ENCODE peak calls at places on chromosomes 16 and 17, in eight cellular contexts. One of them, this sample, is unnamed.

GRCh38 chr16:74315059-74315458 is 18.4 kb downstream of the PSMD7 start:
- DNase-seq in esophagus muscularis mucosa: no peak
- DNase-seq in type B pancreatic cell: no peak
- DNase-seq in PC-9: no peak
- DNase-seq in fibroblast of pulmonary artery: no peak
- DNase-seq in IMR-90: no peak
- DNase-seq in GM13977: no peak
- DNase-seq in fibroblast of villous mesenchyme: no peak
- DNase-seq in this sample: no peak

GRCh38 chr16:14608604-14609003 is 21.5 kb downstream of the PARN start:
- DNase-seq in esophagus muscularis mucosa: no peak
- DNase-seq in type B pancreatic cell: no peak
- DNase-seq in PC-9: no peak
- DNase-seq in fibroblast of pulmonary artery: no peak
- DNase-seq in IMR-90: no peak
- DNase-seq in GM13977: no peak
- DNase-seq in fibroblast of villous mesenchyme: no peak
- DNase-seq in this sample: no peak

GRCh38 chr17:79587945-79588344 is 22.9 kb downstream of the RBFOX3 start:
- DNase-seq in esophagus muscularis mucosa: no peak
- DNase-seq in type B pancreatic cell: no peak
- DNase-seq in PC-9: no peak
- DNase-seq in fibroblast of pulmonary artery: no peak
- DNase-seq in IMR-90: no peak
- DNase-seq in GM13977: no peak
- DNase-seq in fibroblast of villous mesenchyme: no peak
- DNase-seq in this sample: no peak

GRCh38 chr16:81729451-81729850 is 49.6 kb upstream of the PLCG2 start:
- DNase-seq in esophagus muscularis mucosa: no peak
- DNase-seq in type B pancreatic cell: no peak
- DNase-seq in PC-9: no peak
- DNase-seq in fibroblast of pulmonary artery: no peak
- DNase-seq in IMR-90: no peak
- DNase-seq in GM13977: no peak
- DNase-seq in fibroblast of villous mesenchyme: no peak
- DNase-seq in this sample: no peak

GRCh38 chr17:57586099-57586702 is 158.9 kb downstream of the CCDC182 start:
- DNase-seq in esophagus muscularis mucosa: no peak
- DNase-seq in type B pancreatic cell: no peak
- DNase-seq in PC-9: no peak
- DNase-seq in fibroblast of pulmonary artery: no peak
- DNase-seq in IMR-90: no peak
- DNase-seq in GM13977: no peak
- DNase-seq in fibroblast of villous mesenchyme: no peak
- DNase-seq in this sample: no peak

GRCh38 chr17:78416791-78417530 is 38.5 kb downstream of the PGS1 start:
- DNase-seq in esophagus muscularis mucosa: no peak
- DNase-seq in type B pancreatic cell: no peak
- DNase-seq in PC-9: no peak
- DNase-seq in fibroblast of pulmonary artery: peak
- DNase-seq in IMR-90: no peak
- DNase-seq in GM13977: no peak
- DNase-seq in fibroblast of villous mesenchyme: peak
- DNase-seq in this sample: no peak

GRCh38 chr17:1995321-1996242 is 29.6 kb downstream of the RTN4RL1 start:
- DNase-seq in esophagus muscularis mucosa: no peak
- DNase-seq in type B pancreatic cell: no peak
- DNase-seq in PC-9: no peak
- DNase-seq in fibroblast of pulmonary artery: no peak
- DNase-seq in IMR-90: no peak
- DNase-seq in GM13977: no peak
- DNase-seq in fibroblast of villous mesenchyme: no peak
- DNase-seq in this sample: no peak

GRCh38 chr17:81434079-81434478 is 38.8 kb downstream of the BAHCC1 start:
- DNase-seq in esophagus muscularis mucosa: no peak
- DNase-seq in type B pancreatic cell: no peak
- DNase-seq in PC-9: no peak
- DNase-seq in fibroblast of pulmonary artery: no peak
- DNase-seq in IMR-90: no peak
- DNase-seq in GM13977: no peak
- DNase-seq in fibroblast of villous mesenchyme: peak
- DNase-seq in this sample: no peak

GRCh38 chr17:30380106-30380420 is 1.3 kb downstream of the CPD start:
- DNase-seq in esophagus muscularis mucosa: no peak
- DNase-seq in type B pancreatic cell: no peak
- DNase-seq in PC-9: no peak
- DNase-seq in fibroblast of pulmonary artery: peak
- DNase-seq in IMR-90: peak
- DNase-seq in GM13977: peak
- DNase-seq in fibroblast of villous mesenchyme: peak
- DNase-seq in this sample: no peak

GRCh38 chr16:72921620-72922019 is 126.3 kb downstream of the ZFHX3 start:
- DNase-seq in esophagus muscularis mucosa: no peak
- DNase-seq in type B pancreatic cell: no peak
- DNase-seq in PC-9: no peak
- DNase-seq in fibroblast of pulmonary artery: peak
- DNase-seq in IMR-90: peak
- DNase-seq in GM13977: no peak
- DNase-seq in fibroblast of villous mesenchyme: peak
- DNase-seq in this sample: no peak

GRCh38 chr16:88936008-88936912 is 40.7 kb downstream of the CBFA2T3 start:
- DNase-seq in esophagus muscularis mucosa: no peak
- DNase-seq in type B pancreatic cell: no peak
- DNase-seq in PC-9: peak
- DNase-seq in fibroblast of pulmonary artery: no peak
- DNase-seq in IMR-90: no peak
- DNase-seq in GM13977: no peak
- DNase-seq in fibroblast of villous mesenchyme: peak
- DNase-seq in this sample: no peak

GRCh38 chr16:84478172-84478948 is 26.1 kb downstream of the MEAK7 start:
- DNase-seq in esophagus muscularis mucosa: no peak
- DNase-seq in type B pancreatic cell: peak
- DNase-seq in PC-9: no peak
- DNase-seq in fibroblast of pulmonary artery: peak
- DNase-seq in IMR-90: peak
- DNase-seq in GM13977: no peak
- DNase-seq in fibroblast of villous mesenchyme: peak
- DNase-seq in this sample: peak

GRCh38 chr16:23148513-23149266 is 562 bp downstream of the USP31 start:
- DNase-seq in esophagus muscularis mucosa: no peak
- DNase-seq in type B pancreatic cell: peak
- DNase-seq in PC-9: no peak
- DNase-seq in fibroblast of pulmonary artery: peak
- DNase-seq in IMR-90: peak
- DNase-seq in GM13977: peak
- DNase-seq in fibroblast of villous mesenchyme: peak
- DNase-seq in this sample: no peak

GRCh38 chr17:6525111-6525510 is 31.2 kb downstream of the PITPNM3 start:
- DNase-seq in esophagus muscularis mucosa: no peak
- DNase-seq in type B pancreatic cell: no peak
- DNase-seq in PC-9: no peak
- DNase-seq in fibroblast of pulmonary artery: no peak
- DNase-seq in IMR-90: no peak
- DNase-seq in GM13977: no peak
- DNase-seq in fibroblast of villous mesenchyme: no peak
- DNase-seq in this sample: no peak

GRCh38 chr16:53833145-53833544 is 129.2 kb downstream of the FTO start:
- DNase-seq in esophagus muscularis mucosa: no peak
- DNase-seq in type B pancreatic cell: no peak
- DNase-seq in PC-9: no peak
- DNase-seq in fibroblast of pulmonary artery: no peak
- DNase-seq in IMR-90: no peak
- DNase-seq in GM13977: no peak
- DNase-seq in fibroblast of villous mesenchyme: no peak
- DNase-seq in this sample: peak

GRCh38 chr16:54080524-54081008 is 206.0 kb downstream of the IRX3 start:
- DNase-seq in esophagus muscularis mucosa: no peak
- DNase-seq in type B pancreatic cell: no peak
- DNase-seq in PC-9: peak
- DNase-seq in fibroblast of pulmonary artery: peak
- DNase-seq in IMR-90: peak
- DNase-seq in GM13977: no peak
- DNase-seq in fibroblast of villous mesenchyme: peak
- DNase-seq in this sample: peak

GRCh38 chr16:924063-924462 is 46.7 kb downstream of the LMF1 start:
- DNase-seq in esophagus muscularis mucosa: no peak
- DNase-seq in type B pancreatic cell: no peak
- DNase-seq in PC-9: no peak
- DNase-seq in fibroblast of pulmonary artery: no peak
- DNase-seq in IMR-90: no peak
- DNase-seq in GM13977: no peak
- DNase-seq in fibroblast of villous mesenchyme: peak
- DNase-seq in this sample: no peak

GRCh38 chr16:14186007-14186953 is 115.2 kb downstream of the MRTFB start:
- DNase-seq in esophagus muscularis mucosa: no peak
- DNase-seq in type B pancreatic cell: no peak
- DNase-seq in PC-9: no peak
- DNase-seq in fibroblast of pulmonary artery: peak
- DNase-seq in IMR-90: peak
- DNase-seq in GM13977: no peak
- DNase-seq in fibroblast of villous mesenchyme: peak
- DNase-seq in this sample: peak

GRCh38 chr17:51119415-51120356 is 982 bp downstream of the SPAG9 start:
- DNase-seq in esophagus muscularis mucosa: peak
- DNase-seq in type B pancreatic cell: peak
- DNase-seq in PC-9: peak
- DNase-seq in fibroblast of pulmonary artery: peak
- DNase-seq in IMR-90: peak
- DNase-seq in GM13977: peak
- DNase-seq in fibroblast of villous mesenchyme: peak
- DNase-seq in this sample: peak

GRCh38 chr17:28320215-28321061 is 1.4 kb downstream of the TMEM97 start:
- DNase-seq in esophagus muscularis mucosa: no peak
- DNase-seq in type B pancreatic cell: no peak
- DNase-seq in PC-9: no peak
- DNase-seq in fibroblast of pulmonary artery: no peak
- DNase-seq in IMR-90: no peak
- DNase-seq in GM13977: no peak
- DNase-seq in fibroblast of villous mesenchyme: peak
- DNase-seq in this sample: no peak

GRCh38 chr17:33229028-33229427 is 64.1 kb downstream of the ASIC2 start:
- DNase-seq in esophagus muscularis mucosa: no peak
- DNase-seq in type B pancreatic cell: no peak
- DNase-seq in PC-9: no peak
- DNase-seq in fibroblast of pulmonary artery: no peak
- DNase-seq in IMR-90: no peak
- DNase-seq in GM13977: no peak
- DNase-seq in fibroblast of villous mesenchyme: no peak
- DNase-seq in this sample: no peak

GRCh38 chr17:40978752-40979151 is 5.4 kb downstream of the KRT40 start:
- DNase-seq in esophagus muscularis mucosa: no peak
- DNase-seq in type B pancreatic cell: no peak
- DNase-seq in PC-9: no peak
- DNase-seq in fibroblast of pulmonary artery: no peak
- DNase-seq in IMR-90: no peak
- DNase-seq in GM13977: no peak
- DNase-seq in fibroblast of villous mesenchyme: no peak
- DNase-seq in this sample: peak

GRCh38 chr17:1149869-1150268 is 29.9 kb downstream of the ABR start:
- DNase-seq in esophagus muscularis mucosa: no peak
- DNase-seq in type B pancreatic cell: no peak
- DNase-seq in PC-9: peak
- DNase-seq in fibroblast of pulmonary artery: no peak
- DNase-seq in IMR-90: no peak
- DNase-seq in GM13977: no peak
- DNase-seq in fibroblast of villous mesenchyme: no peak
- DNase-seq in this sample: no peak

GRCh38 chr17:11122908-11123307 is 118.1 kb upstream of the SHISA6 start:
- DNase-seq in esophagus muscularis mucosa: no peak
- DNase-seq in type B pancreatic cell: no peak
- DNase-seq in PC-9: no peak
- DNase-seq in fibroblast of pulmonary artery: no peak
- DNase-seq in IMR-90: no peak
- DNase-seq in GM13977: no peak
- DNase-seq in fibroblast of villous mesenchyme: no peak
- DNase-seq in this sample: no peak

GRCh38 chr16:75798714-75799113 is 72.4 kb upstream of the CPHXL start:
- DNase-seq in esophagus muscularis mucosa: no peak
- DNase-seq in type B pancreatic cell: no peak
- DNase-seq in PC-9: no peak
- DNase-seq in fibroblast of pulmonary artery: no peak
- DNase-seq in IMR-90: no peak
- DNase-seq in GM13977: no peak
- DNase-seq in fibroblast of villous mesenchyme: no peak
- DNase-seq in this sample: no peak

GRCh38 chr17:17269926-17270773 is 10.9 kb downstream of the COPS3 start:
- DNase-seq in esophagus muscularis mucosa: no peak
- DNase-seq in type B pancreatic cell: no peak
- DNase-seq in PC-9: no peak
- DNase-seq in fibroblast of pulmonary artery: no peak
- DNase-seq in IMR-90: no peak
- DNase-seq in GM13977: no peak
- DNase-seq in fibroblast of villous mesenchyme: peak
- DNase-seq in this sample: peak
- TF ChIP-seq CTCF in esophagus muscularis mucosa: no peak
- TF ChIP-seq CTCF in type B pancreatic cell: peak
- TF ChIP-seq CTCF in PC-9: peak
- TF ChIP-seq CTCF in fibroblast of pulmonary artery: peak
- TF ChIP-seq CTCF in IMR-90: no peak
- TF ChIP-seq CTCF in GM13977: peak
- TF ChIP-seq CTCF in fibroblast of villous mesenchyme: peak
- TF ChIP-seq CTCF in this sample: peak

DNA sequence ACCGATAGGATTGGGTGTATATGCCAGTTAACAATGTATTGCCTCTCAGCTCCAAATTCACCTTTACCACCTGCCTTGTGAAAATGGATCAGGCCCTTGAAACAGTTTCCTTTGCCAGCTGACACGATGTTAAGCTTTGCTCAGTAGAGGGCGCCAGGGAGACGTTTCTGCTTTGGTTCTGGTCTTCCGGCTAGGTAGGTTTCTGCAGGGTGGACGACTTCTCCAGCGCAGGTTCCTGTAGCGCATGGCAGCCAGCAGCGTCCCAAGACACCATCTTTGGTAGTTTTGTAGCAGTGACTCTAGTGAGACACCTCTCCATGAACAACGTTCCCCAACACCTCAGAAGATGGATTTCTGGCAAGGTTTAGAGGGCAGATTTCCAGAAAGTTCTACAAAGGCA is 24.0 kb downstream of the SYCE1L start:
- DNase-seq in esophagus muscularis mucosa: no peak
- DNase-seq in type B pancreatic cell: no peak
- DNase-seq in PC-9: no peak
- DNase-seq in fibroblast of pulmonary artery: no peak
- DNase-seq in IMR-90: no peak
- DNase-seq in GM13977: no peak
- DNase-seq in fibroblast of villous mesenchyme: no peak
- DNase-seq in this sample: no peak
- TF ChIP-seq CTCF in esophagus muscularis mucosa: no peak
- TF ChIP-seq CTCF in type B pancreatic cell: peak
- TF ChIP-seq CTCF in PC-9: peak
- TF ChIP-seq CTCF in fibroblast of pulmonary artery: peak
- TF ChIP-seq CTCF in IMR-90: peak
- TF ChIP-seq CTCF in GM13977: peak
- TF ChIP-seq CTCF in fibroblast of villous mesenchyme: peak
- TF ChIP-seq CTCF in this sample: peak

GRCh38 chr16:87172632-87173031 is 144.6 kb downstream of the C16orf95 start:
- DNase-seq in esophagus muscularis mucosa: no peak
- DNase-seq in type B pancreatic cell: no peak
- DNase-seq in PC-9: no peak
- DNase-seq in fibroblast of pulmonary artery: no peak
- DNase-seq in IMR-90: no peak
- DNase-seq in GM13977: no peak
- DNase-seq in fibroblast of villous mesenchyme: no peak
- DNase-seq in this sample: no peak
- TF ChIP-seq CTCF in esophagus muscularis mucosa: no peak
- TF ChIP-seq CTCF in type B pancreatic cell: peak
- TF ChIP-seq CTCF in PC-9: peak
- TF ChIP-seq CTCF in fibroblast of pulmonary artery: peak
- TF ChIP-seq CTCF in IMR-90: peak
- TF ChIP-seq CTCF in GM13977: no peak
- TF ChIP-seq CTCF in fibroblast of villous mesenchyme: peak
- TF ChIP-seq CTCF in this sample: no peak

GRCh38 chr16:69313469-69313868 is 2.3 kb downstream of the VPS4A start:
- DNase-seq in esophagus muscularis mucosa: no peak
- DNase-seq in type B pancreatic cell: no peak
- DNase-seq in PC-9: no peak
- DNase-seq in fibroblast of pulmonary artery: no peak
- DNase-seq in IMR-90: no peak
- DNase-seq in GM13977: no peak
- DNase-seq in fibroblast of villous mesenchyme: no peak
- DNase-seq in this sample: no peak
- TF ChIP-seq CTCF in esophagus muscularis mucosa: no peak
- TF ChIP-seq CTCF in type B pancreatic cell: no peak
- TF ChIP-seq CTCF in PC-9: no peak
- TF ChIP-seq CTCF in fibroblast of pulmonary artery: no peak
- TF ChIP-seq CTCF in IMR-90: no peak
- TF ChIP-seq CTCF in GM13977: no peak
- TF ChIP-seq CTCF in fibroblast of villous mesenchyme: no peak
- TF ChIP-seq CTCF in this sample: no peak

This sample was measured in bronchial epithelial cell.